ENCODE peak calls at places on chromosome 2, in six cellular contexts. M, N, O, A, E and V are unnamed samples. For H3K27me3, the result is how much of the 10 kb centered on the place peaks cover.

GRCh38 chr2:230582851-230583283 is 129.8 kb upstream of the CAB39 start:
- DNase-seq in M (no peak), N (peak), O (no peak), A (no peak), E (no peak), V (no peak)

GRCh38 chr2:168025487-168026203 is 221.8 kb downstream of the STK39 start:
- DNase-seq in M (no peak), N (no peak), O (no peak), A (no peak), E (no peak), V (no peak)

GRCh38 chr2:238868067-238868524 is 20.2 kb downstream of the TWIST2 start:
- DNase-seq in M (no peak), N (no peak), O (no peak), A (no peak), E (no peak), V (no peak)

GRCh38 chr2:64189586-64189985 is 45.4 kb upstream of the PELI1 start:
- DNase-seq in M (no peak), N (no peak), O (no peak), A (peak), E (no peak), V (no peak)

GRCh38 chr2:61262699-61263098 is 100.7 kb downstream of the C2orf74 start:
- DNase-seq in M (no peak), N (peak), O (no peak), A (no peak), E (no peak), V (no peak)

GRCh38 chr2:85998071-85998991 is 107.4 kb downstream of the POLR1A start:
- DNase-seq in M (peak), N (peak), O (no peak), A (no peak), E (peak), V (peak)

GRCh38 chr2:28088970-28089369 is 198.4 kb downstream of the BABAM2 start:
- DNase-seq in M (no peak), N (peak), O (no peak), A (no peak), E (no peak), V (no peak)

GRCh38 chr2:181312515-181312927 is 144.7 kb upstream of the ITGA4 start:
- DNase-seq in M (no peak), N (no peak), O (peak), A (no peak), E (no peak), V (no peak)

GRCh38 chr2:121519153-121519552 is 11.5 kb upstream of the RNU4ATAC start:
- DNase-seq in M (no peak), N (no peak), O (no peak), A (no peak), E (no peak), V (no peak)

GRCh38 chr2:232838406-232838874 is 31.6 kb upstream of the SNORC start:
- DNase-seq in M (no peak), N (peak), O (peak), A (peak), E (peak), V (no peak)

GRCh38 chr2:64837925-64838641 is 151.1 kb upstream of the SLC1A4 start:
- DNase-seq in M (peak), N (no peak), O (no peak), A (no peak), E (no peak), V (no peak)

GRCh38 chr2:160869411-160869810 is 290.8 kb upstream of the TANK start:
- DNase-seq in M (no peak), N (peak), O (no peak), A (no peak), E (no peak), V (no peak)

GRCh38 chr2:120642646-120643045 is 93.0 kb upstream of the GLI2 start:
- DNase-seq in M (no peak), N (no peak), O (no peak), A (no peak), E (no peak), V (no peak)

DNA sequence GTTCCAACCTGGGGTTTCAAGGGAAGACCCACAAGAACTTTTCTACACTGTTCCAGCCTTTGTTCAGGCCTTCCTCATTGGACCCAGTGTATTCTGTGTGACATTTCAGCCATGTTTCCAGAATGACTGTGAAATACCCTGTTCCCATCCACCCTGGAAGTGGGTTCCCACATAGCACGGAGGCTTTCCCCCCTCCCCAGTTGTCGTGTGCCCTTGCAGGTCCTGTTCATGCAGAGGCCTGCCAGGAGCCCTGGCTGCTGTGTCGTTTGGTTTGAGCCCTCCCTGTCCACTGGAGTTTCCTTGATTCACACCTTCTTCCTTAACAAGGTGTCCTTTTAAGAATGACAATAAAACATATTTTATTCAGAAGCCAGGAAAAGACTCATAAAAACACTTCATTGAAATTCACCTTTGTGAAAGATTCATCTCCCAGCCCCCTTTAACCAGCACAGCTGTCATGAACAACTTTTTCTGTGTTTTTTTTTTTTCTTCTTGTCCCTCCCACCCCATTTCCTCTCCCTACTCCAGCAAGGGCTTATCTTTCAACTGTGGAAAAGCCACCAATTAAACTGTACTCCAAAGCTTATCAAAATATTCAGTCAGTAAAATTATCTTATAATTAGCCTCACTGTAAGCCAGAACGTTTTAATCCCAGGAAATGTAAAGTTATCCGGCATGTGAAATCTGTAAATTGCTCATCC is 106.4 kb downstream of the ACOXL start:
- DNase-seq in M (no peak), N (no peak), O (no peak), A (no peak), E (no peak), V (no peak)
- H3K27me3 ChIP-seq in M (under half), N (under half), O (under half), A (under half), E (under half), V (under half)

GRCh38 chr2:143140864-143141637 is 11.8 kb downstream of the ARHGAP15 start:
- DNase-seq in M (no peak), N (no peak), O (no peak), A (no peak), E (no peak), V (no peak)
- H3K4me3 ChIP-seq in M (no peak), N (no peak), O (no peak), A (no peak), E (no peak), V (no peak)

DNA sequence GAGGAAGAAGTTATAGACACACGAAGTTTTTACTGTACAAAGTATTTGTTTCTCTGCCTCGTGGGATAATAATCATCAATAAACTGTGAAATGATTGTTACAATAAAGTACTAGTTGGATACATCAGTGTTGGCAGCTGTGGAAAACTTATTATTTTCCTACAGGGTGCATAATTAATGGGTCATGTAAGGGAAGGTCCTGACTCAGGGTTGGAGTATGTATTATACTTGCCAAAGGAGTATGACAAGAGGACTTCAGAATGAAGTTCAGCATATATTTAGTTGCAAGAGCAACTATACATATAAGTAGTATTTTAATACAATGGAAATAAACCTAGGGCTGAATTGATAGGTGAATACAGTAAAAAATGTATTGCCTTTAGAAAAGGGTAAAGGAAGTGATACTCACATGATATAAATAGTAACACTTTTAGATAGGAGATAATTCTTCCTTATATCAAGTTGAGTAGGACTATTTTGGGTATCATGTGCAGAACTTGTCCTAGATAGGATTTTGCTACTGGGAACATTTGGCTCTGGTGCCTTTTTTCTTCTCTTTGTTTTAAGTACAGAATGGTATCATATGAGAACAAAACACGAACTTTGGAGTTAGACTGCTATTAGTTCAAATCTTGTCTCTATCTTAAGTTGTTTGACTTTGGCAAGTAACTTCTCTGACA is 79.1 kb downstream of the PLCL1 start:
- DNase-seq in M (no peak), N (peak), O (no peak), A (no peak), E (no peak), V (no peak)
- H3K27ac ChIP-seq in M (peak), N (no peak), O (no peak), A (no peak), E (no peak), V (no peak)

GRCh38 chr2:110906613-110907365 is 174.4 kb downstream of the ACOXL start:
- DNase-seq in M (no peak), N (no peak), O (no peak), A (no peak), E (no peak), V (no peak)
- H3K27me3 ChIP-seq in M (under half), N (under half), O (under half), A (under half), E (under half), V (under half)

GRCh38 chr2:171729952-171730317 is 42.7 kb downstream of the DYNC1I2 start:
- DNase-seq in M (no peak), N (no peak), O (no peak), A (no peak), E (no peak), V (no peak)
- H3K4me3 ChIP-seq in M (no peak), N (no peak), O (no peak), A (no peak), E (no peak), V (no peak)

DNA sequence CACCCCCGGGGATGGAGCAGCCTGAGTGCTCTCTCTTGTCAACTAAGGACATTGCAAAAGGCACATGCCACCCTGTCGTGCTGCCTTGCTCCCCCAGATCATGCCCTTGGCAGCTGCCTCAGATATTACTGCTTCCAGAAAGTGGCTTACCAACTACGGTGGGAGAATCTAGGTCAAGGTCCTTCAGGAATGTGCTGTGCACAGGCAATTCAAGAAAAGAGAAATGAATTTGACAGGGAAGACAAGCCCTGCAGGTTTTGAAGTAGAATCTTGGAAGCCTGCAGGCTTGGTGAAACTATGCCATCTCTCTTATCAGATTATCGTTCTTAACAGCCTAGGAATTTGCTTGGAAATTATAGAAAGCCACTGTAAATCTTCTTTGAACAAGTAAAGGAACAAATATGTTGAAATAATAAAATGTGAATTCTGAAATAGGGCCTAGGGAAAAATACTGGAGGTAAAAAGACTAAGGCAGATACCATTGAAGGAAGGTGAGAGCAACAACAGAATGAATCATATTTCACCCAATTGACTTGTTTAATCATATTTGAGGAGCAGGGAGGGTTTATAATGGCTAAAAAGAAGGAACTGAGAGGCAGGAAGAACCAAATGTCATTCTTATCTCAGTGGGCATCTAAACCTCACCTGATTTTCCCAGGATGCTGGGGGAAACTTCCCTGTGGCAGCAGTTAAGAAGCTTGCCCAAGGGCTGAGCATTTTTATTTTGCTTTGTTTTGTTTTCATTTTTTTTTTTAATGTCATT is 94.0 kb upstream of the GLS start:
- DNase-seq in M (no peak), N (no peak), O (no peak), A (no peak), E (no peak), V (no peak)
- H3K27ac ChIP-seq in M (no peak), N (no peak), O (no peak), A (no peak), E (no peak), V (no peak)

GRCh38 chr2:10921525-10921924 is 9.8 kb downstream of the KCNF1 start:
- DNase-seq in M (no peak), N (no peak), O (no peak), A (no peak), E (no peak), V (no peak)

GRCh38 chr2:10922307-10923006 is 10.7 kb downstream of the KCNF1 start:
- DNase-seq in M (no peak), N (no peak), O (no peak), A (no peak), E (peak), V (no peak)

GRCh38 chr2:10924441-10924840 is 12.7 kb downstream of the KCNF1 start:
- DNase-seq in M (no peak), N (no peak), O (no peak), A (no peak), E (no peak), V (no peak)

GRCh38 chr2:10923965-10924364 is 12.2 kb downstream of the KCNF1 start:
- DNase-seq in M (no peak), N (no peak), O (no peak), A (no peak), E (no peak), V (no peak)

DNA sequence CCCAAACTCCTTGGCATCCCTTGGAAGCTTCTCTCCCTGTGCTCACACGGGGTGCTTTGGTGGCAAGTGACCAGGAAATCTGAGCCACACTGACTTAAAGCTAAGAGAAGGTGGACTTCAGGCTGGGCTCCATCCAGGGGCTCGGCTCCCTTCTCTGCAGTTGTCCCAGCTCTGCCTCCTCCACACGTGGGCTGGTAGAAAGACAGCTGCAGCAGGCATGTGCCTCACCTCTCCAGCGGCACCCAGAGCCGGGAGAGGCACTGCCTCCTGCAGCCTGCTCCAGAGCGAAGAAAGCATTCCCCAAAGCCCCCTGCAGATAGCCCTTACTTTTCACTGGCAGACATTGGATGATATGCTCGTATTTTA is 11.3 kb downstream of the KCNF1 start:
- DNase-seq in M (no peak), N (no peak), O (no peak), A (no peak), E (no peak), V (no peak)
- H3K27me3 ChIP-seq in M (half or more), N (under half), O (under half), A (under half), E (under half), V (under half)

GRCh38 chr2:127654838-127655175 is 8.9 kb downstream of the GPR17 start:
- DNase-seq in M (no peak), N (no peak), O (no peak), A (no peak), E (no peak), V (no peak)
- H3K4me3 ChIP-seq in M (no peak), N (no peak), O (no peak), A (no peak), E (no peak), V (no peak)

GRCh38 chr2:1767939-1768691 is 23.8 kb upstream of the PXDN start:
- DNase-seq in M (no peak), N (no peak), O (no peak), A (no peak), E (no peak), V (no peak)
- H3K27ac ChIP-seq in M (no peak), N (no peak), O (no peak), A (no peak), E (no peak), V (no peak)